ENCODE peak calls at places on chromosome 18, in four cellular contexts. One of them, this sample, is unnamed.

GRCh38 chr18:22448238-22448637 is 30.5 kb upstream of the CTAGE1 start:
- DNase-seq in fibroblast of lung: no peak
- DNase-seq in right atrium auricular region: no peak
- DNase-seq in heart left ventricle: no peak
- DNase-seq in this sample: no peak

GRCh38 chr18:62435435-62436031 is 87.3 kb upstream of the ZCCHC2 start:
- DNase-seq in fibroblast of lung: no peak
- DNase-seq in right atrium auricular region: peak
- DNase-seq in heart left ventricle: no peak
- DNase-seq in this sample: no peak

GRCh38 chr18:35041752-35042379 is 653 bp downstream of the MAPRE2 start:
- DNase-seq in fibroblast of lung: no peak
- DNase-seq in right atrium auricular region: no peak
- DNase-seq in heart left ventricle: no peak
- DNase-seq in this sample: no peak

GRCh38 chr18:3456686-3457069 is 6.7 kb downstream of the TGIF1 start:
- DNase-seq in fibroblast of lung: no peak
- DNase-seq in right atrium auricular region: no peak
- DNase-seq in heart left ventricle: no peak
- DNase-seq in this sample: no peak

GRCh38 chr18:79956276-79956675 is 4.8 kb upstream of the SLC66A2 start:
- DNase-seq in fibroblast of lung: no peak
- DNase-seq in right atrium auricular region: no peak
- DNase-seq in heart left ventricle: no peak
- DNase-seq in this sample: no peak

GRCh38 chr18:24659837-24660720 is 199.6 kb downstream of the HRH4 start:
- DNase-seq in fibroblast of lung: peak
- DNase-seq in right atrium auricular region: peak
- DNase-seq in heart left ventricle: peak
- DNase-seq in this sample: no peak

GRCh38 chr18:62450546-62451395 is 72.1 kb upstream of the ZCCHC2 start:
- DNase-seq in fibroblast of lung: peak
- DNase-seq in right atrium auricular region: peak
- DNase-seq in heart left ventricle: peak
- DNase-seq in this sample: no peak

GRCh38 chr18:74456409-74457042 is 582 bp downstream of the DIPK1C start:
- DNase-seq in fibroblast of lung: no peak
- DNase-seq in right atrium auricular region: no peak
- DNase-seq in heart left ventricle: no peak
- DNase-seq in this sample: peak

GRCh38 chr18:34631567-34631966 is 78.5 kb upstream of the DTNA start:
- DNase-seq in fibroblast of lung: no peak
- DNase-seq in right atrium auricular region: no peak
- DNase-seq in heart left ventricle: no peak
- DNase-seq in this sample: no peak

GRCh38 chr18:36045241-36045999 is 21.9 kb downstream of the RPRD1A start:
- DNase-seq in fibroblast of lung: no peak
- DNase-seq in right atrium auricular region: no peak
- DNase-seq in heart left ventricle: no peak
- DNase-seq in this sample: no peak

GRCh38 chr18:3983351-3983969 is 471.6 kb downstream of the DLGAP1 start:
- DNase-seq in fibroblast of lung: peak
- DNase-seq in right atrium auricular region: no peak
- DNase-seq in heart left ventricle: no peak
- DNase-seq in this sample: no peak

GRCh38 chr18:2459886-2460285 is 111.4 kb downstream of the METTL4 start:
- DNase-seq in fibroblast of lung: no peak
- DNase-seq in right atrium auricular region: no peak
- DNase-seq in heart left ventricle: no peak
- DNase-seq in this sample: no peak

GRCh38 chr18:908631-909621 is 4.3 kb downstream of the ADCYAP1 start:
- DNase-seq in fibroblast of lung: no peak
- DNase-seq in right atrium auricular region: no peak
- DNase-seq in heart left ventricle: no peak
- DNase-seq in this sample: no peak

DNA sequence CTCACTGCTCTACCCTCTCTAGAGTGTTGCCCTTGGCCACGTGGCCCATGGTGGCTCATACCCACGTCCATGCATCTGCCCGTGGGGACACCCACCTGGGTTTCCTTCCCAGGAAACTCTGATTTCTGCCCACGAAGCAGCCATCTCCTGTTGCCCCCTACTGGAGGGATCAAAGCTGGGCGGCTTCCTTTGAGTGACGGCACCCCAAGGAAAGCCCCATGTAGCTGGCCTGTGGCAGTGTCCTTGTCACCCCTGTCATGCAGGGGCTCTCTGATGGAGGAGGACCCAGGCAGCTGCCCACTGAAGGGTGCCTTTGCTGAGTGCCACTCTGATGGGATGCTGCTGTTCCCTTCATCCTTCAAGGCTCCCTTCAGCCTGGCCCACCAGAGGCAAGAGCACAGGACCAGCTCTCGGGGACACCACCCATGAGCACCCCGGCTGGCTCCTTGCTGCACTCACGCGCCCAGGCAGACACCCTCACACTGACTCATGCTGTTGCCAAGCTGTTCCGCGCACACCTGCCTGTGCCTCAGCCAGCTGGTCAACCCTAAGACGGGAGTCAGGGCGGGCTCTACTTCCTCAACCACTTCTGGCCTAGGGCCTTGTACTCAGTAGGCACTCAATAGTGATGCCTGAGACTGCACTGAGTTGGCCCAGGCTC is 101.1 kb downstream of the CTIF start:
- DNase-seq in fibroblast of lung: no peak
- DNase-seq in right atrium auricular region: no peak
- DNase-seq in heart left ventricle: no peak
- DNase-seq in this sample: no peak
- TF ChIP-seq CTCF in fibroblast of lung: peak
- TF ChIP-seq CTCF in right atrium auricular region: no peak
- TF ChIP-seq CTCF in heart left ventricle: peak
- TF ChIP-seq CTCF in this sample: peak

DNA sequence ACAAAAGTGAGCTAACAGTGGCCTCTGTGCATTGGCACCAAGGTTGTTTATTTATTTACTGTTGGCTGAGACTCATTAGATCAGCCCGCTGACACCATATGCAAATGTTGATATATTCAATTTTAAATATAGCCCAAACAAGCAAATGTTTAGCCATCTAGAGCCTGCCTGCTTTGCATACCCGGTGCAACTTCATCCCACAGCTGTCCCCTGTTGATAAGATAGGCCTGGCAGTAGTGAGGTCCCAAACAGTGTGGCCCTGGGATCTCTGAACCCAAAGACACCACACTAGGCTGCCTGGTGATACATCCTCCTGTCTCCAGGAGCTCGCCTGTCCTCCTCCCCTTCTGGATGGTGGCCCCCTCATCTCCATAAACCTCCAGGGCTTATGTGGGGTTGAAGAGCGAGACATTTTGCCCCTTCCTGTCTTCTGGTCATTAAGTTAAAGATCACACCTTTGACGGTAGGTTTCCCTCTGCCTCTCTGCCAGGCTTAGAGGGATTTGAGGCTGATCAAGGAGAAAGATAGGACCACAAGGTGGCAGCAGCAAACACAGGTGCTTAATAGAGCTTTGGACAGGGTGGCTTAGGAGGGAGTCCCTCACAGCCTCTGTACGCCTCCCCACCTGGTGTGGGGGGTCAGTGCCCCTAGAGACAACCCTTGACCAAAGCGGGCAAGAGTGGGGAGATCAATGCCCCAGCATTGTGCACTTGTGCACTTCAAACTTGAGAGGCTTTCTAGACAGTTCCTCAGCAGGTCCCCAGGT is 23.7 kb upstream of the MYO5B start:
- DNase-seq in fibroblast of lung: no peak
- DNase-seq in right atrium auricular region: no peak
- DNase-seq in heart left ventricle: no peak
- DNase-seq in this sample: no peak
- TF ChIP-seq CTCF in fibroblast of lung: no peak
- TF ChIP-seq CTCF in right atrium auricular region: peak
- TF ChIP-seq CTCF in heart left ventricle: peak
- TF ChIP-seq CTCF in this sample: peak

GRCh38 chr18:12702221-12703095 is at the start of the genes CEP76 and PSMG2:
- DNase-seq in fibroblast of lung: peak
- DNase-seq in right atrium auricular region: peak
- DNase-seq in heart left ventricle: peak
- DNase-seq in this sample: peak
- TF ChIP-seq CTCF in fibroblast of lung: no peak
- TF ChIP-seq CTCF in right atrium auricular region: no peak
- TF ChIP-seq CTCF in heart left ventricle: peak
- TF ChIP-seq CTCF in this sample: no peak

GRCh38 chr18:45849529-45849928 is 24.1 kb downstream of the SIGLEC15 start:
- DNase-seq in fibroblast of lung: no peak
- DNase-seq in right atrium auricular region: no peak
- DNase-seq in heart left ventricle: no peak
- DNase-seq in this sample: no peak

GRCh38 chr18:45851196-45851925 is 25.9 kb downstream of the SIGLEC15 start:
- DNase-seq in fibroblast of lung: peak
- DNase-seq in right atrium auricular region: no peak
- DNase-seq in heart left ventricle: no peak
- DNase-seq in this sample: no peak

GRCh38 chr18:45852631-45853030 is 27.2 kb downstream of the SIGLEC15 start:
- DNase-seq in fibroblast of lung: no peak
- DNase-seq in right atrium auricular region: no peak
- DNase-seq in heart left ventricle: no peak
- DNase-seq in this sample: no peak

GRCh38 chr18:45847119-45847518 is 21.6 kb downstream of the SIGLEC15 start:
- DNase-seq in fibroblast of lung: no peak
- DNase-seq in right atrium auricular region: no peak
- DNase-seq in heart left ventricle: no peak
- DNase-seq in this sample: no peak

DNA sequence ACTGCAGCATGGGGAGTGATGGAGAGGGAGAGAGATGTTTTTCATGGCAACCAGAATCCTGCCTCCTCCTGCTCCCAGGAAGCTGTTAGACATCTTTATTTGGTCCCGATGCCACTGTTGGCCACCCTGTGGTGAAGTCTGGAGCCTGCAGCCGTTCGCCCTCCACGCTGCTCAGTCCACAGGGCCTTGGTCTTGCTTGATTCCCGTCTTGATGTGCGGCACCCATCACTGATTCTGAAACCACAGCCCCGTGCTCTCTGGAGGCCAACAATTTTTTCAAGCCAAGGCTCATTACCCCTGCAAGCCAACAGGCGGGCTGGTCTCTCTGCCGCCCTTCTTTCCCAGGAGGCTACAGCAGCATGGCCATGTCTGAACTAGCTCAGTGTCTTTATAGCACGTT is 24.5 kb downstream of the SIGLEC15 start:
- DNase-seq in fibroblast of lung: no peak
- DNase-seq in right atrium auricular region: no peak
- DNase-seq in heart left ventricle: no peak
- DNase-seq in this sample: no peak
- TF ChIP-seq CTCF in fibroblast of lung: peak
- TF ChIP-seq CTCF in right atrium auricular region: no peak
- TF ChIP-seq CTCF in heart left ventricle: no peak
- TF ChIP-seq CTCF in this sample: peak

DNA sequence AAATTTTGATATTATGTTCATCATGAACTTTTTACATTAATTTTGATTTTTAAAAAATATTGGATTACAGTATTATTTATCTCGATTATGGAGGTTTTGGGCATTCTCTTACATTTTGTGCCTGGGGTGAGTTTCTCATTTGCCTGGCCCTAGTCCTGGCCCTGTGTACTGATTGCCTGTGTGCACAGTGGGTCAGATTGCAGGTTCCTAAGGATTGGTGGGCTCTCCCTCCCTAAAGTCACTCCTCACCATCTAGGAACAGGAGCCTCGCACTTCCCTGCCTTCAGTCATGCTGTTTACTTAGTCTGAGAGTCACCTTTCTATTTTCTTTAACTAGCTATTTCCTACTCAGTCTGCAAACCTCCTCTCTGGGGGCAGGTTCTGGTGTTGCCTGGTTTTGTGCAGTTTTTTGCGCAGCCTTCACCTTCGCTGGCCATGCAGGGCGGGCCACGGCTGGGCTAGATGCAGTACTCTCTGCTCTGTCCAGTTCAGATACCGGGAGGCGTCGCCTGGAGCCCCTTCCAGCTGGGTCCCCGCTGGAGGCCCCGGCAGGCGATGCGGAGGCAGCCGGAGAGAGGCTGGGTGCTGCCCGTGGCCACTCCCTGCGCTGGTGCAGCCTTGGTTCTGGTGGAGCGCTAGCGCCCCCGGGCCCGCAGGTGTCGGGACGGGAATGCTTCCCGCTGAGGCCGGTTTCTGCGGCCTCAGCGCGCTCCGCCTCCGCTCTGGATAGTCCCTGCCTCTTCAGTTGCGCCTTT is 23.3 kb upstream of the MC5R start:
- DNase-seq in fibroblast of lung: peak
- DNase-seq in right atrium auricular region: peak
- DNase-seq in heart left ventricle: peak
- DNase-seq in this sample: no peak
- TF ChIP-seq CTCF in fibroblast of lung: peak
- TF ChIP-seq CTCF in right atrium auricular region: peak
- TF ChIP-seq CTCF in heart left ventricle: peak
- TF ChIP-seq CTCF in this sample: peak

GRCh38 chr18:5853253-5853652 is 42.1 kb downstream of the TMEM200C start:
- DNase-seq in fibroblast of lung: no peak
- DNase-seq in right atrium auricular region: no peak
- DNase-seq in heart left ventricle: no peak
- DNase-seq in this sample: no peak

GRCh38 chr18:5851998-5852397 is 43.3 kb downstream of the TMEM200C start:
- DNase-seq in fibroblast of lung: peak
- DNase-seq in right atrium auricular region: no peak
- DNase-seq in heart left ventricle: no peak
- DNase-seq in this sample: no peak
- TF ChIP-seq CTCF in fibroblast of lung: no peak
- TF ChIP-seq CTCF in right atrium auricular region: no peak
- TF ChIP-seq CTCF in heart left ventricle: peak
- TF ChIP-seq CTCF in this sample: peak